ENCODE peak calls at places on chromosomes 3 and 15, in four cellular contexts. One of them, this sample, is unnamed.

GRCh38 chr15:101317473-101317872 is 22.4 kb upstream of the SNRPA1 start:
- DNase-seq in HL-60: no peak
- DNase-seq in GM12865: no peak
- DNase-seq in adrenal gland: no peak
- DNase-seq in this sample: no peak

GRCh38 chr3:174247671-174248070 is 611.5 kb upstream of the NAALADL2 start:
- DNase-seq in HL-60: no peak
- DNase-seq in GM12865: no peak
- DNase-seq in adrenal gland: no peak
- DNase-seq in this sample: no peak

GRCh38 chr15:59622289-59622688 is 10.7 kb downstream of the GCNT3 start:
- DNase-seq in HL-60: peak
- DNase-seq in GM12865: peak
- DNase-seq in adrenal gland: no peak
- DNase-seq in this sample: peak

GRCh38 chr3:59300727-59301134 is 250.9 kb upstream of the CFAP20DC start:
- DNase-seq in HL-60: peak
- DNase-seq in GM12865: no peak
- DNase-seq in adrenal gland: no peak
- DNase-seq in this sample: no peak

GRCh38 chr3:133746722-133747086 is 511 bp downstream of the TF start:
- DNase-seq in HL-60: no peak
- DNase-seq in GM12865: no peak
- DNase-seq in adrenal gland: no peak
- DNase-seq in this sample: no peak

GRCh38 chr3:161371441-161372320 is at the start of gene SPTSSB:
- DNase-seq in HL-60: no peak
- DNase-seq in GM12865: peak
- DNase-seq in adrenal gland: peak
- DNase-seq in this sample: peak

GRCh38 chr3:9412293-9412692 is 14.9 kb downstream of the SETD5 start:
- DNase-seq in HL-60: no peak
- DNase-seq in GM12865: no peak
- DNase-seq in adrenal gland: no peak
- DNase-seq in this sample: no peak

GRCh38 chr3:195596648-195597628 is 13.2 kb upstream of the APOD start:
- DNase-seq in HL-60: no peak
- DNase-seq in GM12865: no peak
- DNase-seq in adrenal gland: no peak
- DNase-seq in this sample: no peak

GRCh38 chr3:72446406-72447058 is 401.7 kb downstream of the SHQ1 start:
- DNase-seq in HL-60: peak
- DNase-seq in GM12865: peak
- DNase-seq in adrenal gland: no peak
- DNase-seq in this sample: peak

GRCh38 chr3:111810909-111811308 is 48.2 kb upstream of the PHLDB2 start:
- DNase-seq in HL-60: no peak
- DNase-seq in GM12865: no peak
- DNase-seq in adrenal gland: no peak
- DNase-seq in this sample: no peak

GRCh38 chr3:149487598-149488197 is 13.2 kb downstream of the TM4SF4 start:
- DNase-seq in HL-60: peak
- DNase-seq in GM12865: peak
- DNase-seq in adrenal gland: no peak
- DNase-seq in this sample: peak

GRCh38 chr15:101316529-101316928 is 21.5 kb upstream of the SNRPA1 start:
- DNase-seq in HL-60: no peak
- DNase-seq in GM12865: no peak
- DNase-seq in adrenal gland: peak
- DNase-seq in this sample: no peak

GRCh38 chr15:99565031-99565280 is 828 bp upstream of the MEF2A start:
- DNase-seq in HL-60: no peak
- DNase-seq in GM12865: no peak
- DNase-seq in adrenal gland: no peak
- DNase-seq in this sample: no peak

GRCh38 chr3:308597-309321 is 112.2 kb downstream of the CHL1 start:
- DNase-seq in HL-60: no peak
- DNase-seq in GM12865: no peak
- DNase-seq in adrenal gland: no peak
- DNase-seq in this sample: no peak

GRCh38 chr3:184448321-184449160 is 68.7 kb downstream of the CHRD start:
- DNase-seq in HL-60: no peak
- DNase-seq in GM12865: no peak
- DNase-seq in adrenal gland: no peak
- DNase-seq in this sample: no peak

GRCh38 chr3:39148116-39149058 is 5.0 kb downstream of the CSRNP1 start:
- DNase-seq in HL-60: peak
- DNase-seq in GM12865: peak
- DNase-seq in adrenal gland: no peak
- DNase-seq in this sample: peak

GRCh38 chr15:31062965-31063355 is 38.6 kb downstream of the TRPM1 start:
- DNase-seq in HL-60: no peak
- DNase-seq in GM12865: no peak
- DNase-seq in adrenal gland: peak
- DNase-seq in this sample: no peak

GRCh38 chr15:31396881-31397560 is 70.4 kb downstream of the KLF13 start:
- DNase-seq in HL-60: no peak
- DNase-seq in GM12865: no peak
- DNase-seq in adrenal gland: peak
- DNase-seq in this sample: no peak

GRCh38 chr3:192091831-192092230 is 630.9 kb downstream of the PYDC2 start:
- DNase-seq in HL-60: no peak
- DNase-seq in GM12865: no peak
- DNase-seq in adrenal gland: no peak
- DNase-seq in this sample: no peak

GRCh38 chr3:25664066-25664809 is 469 bp downstream of the TOP2B start:
- DNase-seq in HL-60: peak
- DNase-seq in GM12865: no peak
- DNase-seq in adrenal gland: peak
- DNase-seq in this sample: peak

GRCh38 chr15:78944669-78945407 is at the start of gene CTSH:
- DNase-seq in HL-60: peak
- DNase-seq in GM12865: peak
- DNase-seq in adrenal gland: peak
- DNase-seq in this sample: peak

GRCh38 chr3:117018622-117019021 is 309.0 kb downstream of the TUSC7 start:
- DNase-seq in HL-60: no peak
- DNase-seq in GM12865: no peak
- DNase-seq in adrenal gland: no peak
- DNase-seq in this sample: no peak

GRCh38 chr3:143612541-143612940 is 235.7 kb downstream of the SLC9A9 start:
- DNase-seq in HL-60: no peak
- DNase-seq in GM12865: no peak
- DNase-seq in adrenal gland: no peak
- DNase-seq in this sample: no peak

GRCh38 chr15:78147566-78147965 is 1.6 kb upstream of the IDH3A start:
- DNase-seq in HL-60: no peak
- DNase-seq in GM12865: no peak
- DNase-seq in adrenal gland: no peak
- DNase-seq in this sample: no peak

GRCh38 chr3:112984485-112984884 is 6.3 kb upstream of the GTPBP8 start:
- DNase-seq in HL-60: no peak
- DNase-seq in GM12865: peak
- DNase-seq in adrenal gland: no peak
- DNase-seq in this sample: peak

DNA sequence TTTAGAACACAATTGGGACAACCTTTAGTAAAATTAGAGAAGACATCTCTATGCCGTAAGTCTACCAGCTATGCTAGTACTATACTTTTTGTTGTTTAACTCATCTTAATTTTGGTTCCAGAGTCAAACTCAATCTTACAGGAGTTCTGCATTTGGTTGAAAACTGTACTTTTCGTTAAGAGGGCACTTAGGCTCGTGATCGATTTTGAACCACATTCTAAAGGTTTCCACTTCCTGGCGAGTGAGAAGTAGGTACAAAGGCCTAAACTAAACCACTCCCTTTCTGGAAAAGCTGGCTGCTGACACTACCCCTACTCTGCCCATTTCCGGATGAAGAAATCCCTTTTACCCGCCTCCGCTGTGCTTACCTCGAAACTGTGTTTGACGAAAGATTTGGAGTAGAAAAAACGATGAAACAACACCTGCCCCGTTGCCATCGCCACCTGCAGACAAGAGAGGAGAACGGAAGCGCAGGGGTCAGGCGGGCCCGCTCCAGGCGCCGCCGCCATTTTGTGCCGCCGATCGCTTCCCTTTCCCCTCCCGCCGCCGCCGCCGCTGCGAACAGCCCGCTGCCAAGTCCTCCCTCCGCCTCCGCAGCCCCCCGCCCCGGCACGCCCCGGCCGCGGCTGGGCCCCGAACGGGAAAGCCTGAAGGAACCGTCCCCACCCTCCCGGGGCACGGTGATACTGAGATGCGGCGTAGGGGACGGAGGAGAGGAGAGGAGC is 748 bp downstream of the CCNL1 start:
- DNase-seq in HL-60: peak
- DNase-seq in GM12865: peak
- DNase-seq in adrenal gland: peak
- DNase-seq in this sample: peak
- TF ChIP-seq CTCF in HL-60: no peak
- TF ChIP-seq CTCF in GM12865: no peak
- TF ChIP-seq CTCF in adrenal gland: no peak
- TF ChIP-seq CTCF in this sample: no peak

DNA sequence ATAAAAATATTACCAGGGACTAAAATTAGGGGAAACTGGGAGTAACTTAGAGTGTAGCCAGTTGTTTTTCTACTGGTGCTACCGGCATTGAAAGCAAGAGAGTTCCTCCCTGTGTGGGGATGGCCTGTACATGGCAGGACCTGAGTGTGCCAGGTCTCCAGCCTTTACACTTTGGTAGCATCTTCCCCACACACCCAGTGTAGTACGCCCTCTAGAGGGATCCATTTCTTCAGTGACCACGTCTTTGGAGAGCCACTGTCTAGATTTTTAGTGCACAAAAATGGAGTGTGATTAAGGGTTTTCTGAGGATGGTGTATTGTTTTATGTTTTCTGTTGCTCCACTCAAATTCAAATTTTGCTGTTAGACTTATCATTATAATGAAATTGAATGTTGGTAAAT is 507.0 kb upstream of the TPRG1 start:
- DNase-seq in HL-60: peak
- DNase-seq in GM12865: peak
- DNase-seq in adrenal gland: no peak
- DNase-seq in this sample: peak
- TF ChIP-seq CTCF in HL-60: no peak
- TF ChIP-seq CTCF in GM12865: peak
- TF ChIP-seq CTCF in adrenal gland: no peak
- TF ChIP-seq CTCF in this sample: peak

GRCh38 chr3:13637953-13638352 is 89.0 kb downstream of the FBLN2 start:
- DNase-seq in HL-60: no peak
- DNase-seq in GM12865: no peak
- DNase-seq in adrenal gland: no peak
- DNase-seq in this sample: no peak

GRCh38 chr3:13636874-13637273 is 87.9 kb downstream of the FBLN2 start:
- DNase-seq in HL-60: no peak
- DNase-seq in GM12865: no peak
- DNase-seq in adrenal gland: no peak
- DNase-seq in this sample: no peak

GRCh38 chr3:13637311-13637891 is 88.5 kb downstream of the FBLN2 start:
- DNase-seq in HL-60: no peak
- DNase-seq in GM12865: no peak
- DNase-seq in adrenal gland: no peak
- DNase-seq in this sample: no peak

GRCh38 chr3:13634615-13635014 is 85.7 kb downstream of the FBLN2 start:
- DNase-seq in HL-60: no peak
- DNase-seq in GM12865: no peak
- DNase-seq in adrenal gland: no peak
- DNase-seq in this sample: no peak

DNA sequence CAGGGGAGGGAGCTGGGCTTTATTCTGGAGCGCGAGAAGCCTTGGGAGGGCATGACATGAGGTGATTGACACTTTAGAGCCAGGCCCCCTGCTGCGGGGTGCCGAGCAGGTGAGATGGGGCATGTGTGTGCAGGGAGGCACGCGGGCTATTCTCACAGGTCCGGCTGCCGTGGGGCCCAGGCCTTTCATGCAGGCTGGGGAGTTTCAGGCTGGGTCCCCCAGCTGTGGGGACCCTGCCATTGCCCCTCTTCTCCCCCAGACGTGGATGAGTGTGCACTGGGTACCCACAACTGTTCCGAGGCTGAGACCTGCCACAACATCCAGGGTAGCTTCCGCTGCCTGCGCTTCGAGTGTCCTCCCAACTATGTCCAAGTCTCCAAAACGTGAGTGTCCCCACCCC is 87.3 kb downstream of the FBLN2 start:
- DNase-seq in HL-60: no peak
- DNase-seq in GM12865: no peak
- DNase-seq in adrenal gland: no peak
- DNase-seq in this sample: no peak
- TF ChIP-seq CTCF in HL-60: no peak
- TF ChIP-seq CTCF in GM12865: no peak
- TF ChIP-seq CTCF in adrenal gland: no peak
- TF ChIP-seq CTCF in this sample: no peak

GRCh38 chr3:181609156-181609767 is 102.5 kb upstream of the SOX2 start:
- DNase-seq in HL-60: no peak
- DNase-seq in GM12865: no peak
- DNase-seq in adrenal gland: no peak
- DNase-seq in this sample: no peak

GRCh38 chr3:181613191-181613590 is 98.5 kb upstream of the SOX2 start:
- DNase-seq in HL-60: no peak
- DNase-seq in GM12865: no peak
- DNase-seq in adrenal gland: no peak
- DNase-seq in this sample: no peak

GRCh38 chr3:181610083-181610972 is 101.4 kb upstream of the SOX2 start:
- DNase-seq in HL-60: no peak
- DNase-seq in GM12865: no peak
- DNase-seq in adrenal gland: no peak
- DNase-seq in this sample: no peak

GRCh38 chr3:181613813-181614212 is 97.9 kb upstream of the SOX2 start:
- DNase-seq in HL-60: no peak
- DNase-seq in GM12865: no peak
- DNase-seq in adrenal gland: no peak
- DNase-seq in this sample: no peak

DNA sequence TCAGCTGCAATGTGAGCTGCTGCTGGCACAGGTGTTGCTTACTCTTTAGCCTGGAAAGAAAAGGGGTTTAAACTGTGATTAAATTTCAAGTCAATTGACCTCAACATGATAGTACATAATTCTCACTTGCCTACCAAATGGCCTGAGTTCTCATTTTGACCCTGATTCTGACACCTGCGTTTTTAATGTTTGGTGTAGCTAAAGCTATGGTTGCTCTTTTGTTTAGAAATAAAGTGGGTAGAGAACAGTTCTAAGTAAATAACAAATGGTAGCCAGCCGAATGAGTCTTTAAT is 100.8 kb upstream of the SOX2 start:
- DNase-seq in HL-60: no peak
- DNase-seq in GM12865: no peak
- DNase-seq in adrenal gland: no peak
- DNase-seq in this sample: no peak
- TF ChIP-seq CTCF in HL-60: no peak
- TF ChIP-seq CTCF in GM12865: no peak
- TF ChIP-seq CTCF in adrenal gland: no peak
- TF ChIP-seq CTCF in this sample: no peak